ENCODE peak calls at places on chromosomes 11 and 22, in six cellular contexts. O is cardiac fibroblast; W is effector CD4-positive, alpha-beta T cell; S is NCI-H1105 treated with DMSO at 0.1 percent for 48 hours; C is cardiac muscle cell; Y is midbrain. U is an unnamed sample.
A peak's percentile ranks its signal among the peaks of the same experiment; 100 is the strongest.

GRCh38 chr11:130209128-130209932 is 49.7 kb downstream of the ST14 start:
- DNase-seq in O (no peak), W (no peak), S (no peak), C (no peak), Y (no peak), U (no peak)

GRCh38 chr11:75815345-75815983 is 454 bp downstream of the UVRAG start:
- DNase-seq in O (peak; percentile 41), W (peak; percentile 35), S (peak; percentile 40), C (no peak), Y (no peak), U (no peak)

GRCh38 chr22:50051930-50052329 is 6.2 kb downstream of the TTLL8 start:
- DNase-seq in O (no peak), W (no peak), S (no peak), C (no peak), Y (no peak), U (no peak)

GRCh38 chr22:44455151-44455962 is 42.7 kb downstream of the RTL6 start:
- DNase-seq in O (no peak), W (peak; percentile 62), S (no peak), C (no peak), Y (no peak), U (no peak)

GRCh38 chr11:75013051-75013450 is 24.3 kb downstream of the NEU3 start:
- DNase-seq in O (peak; percentile 49), W (no peak), S (no peak), C (no peak), Y (no peak), U (no peak)

GRCh38 chr22:46626911-46627805 is 7.0 kb downstream of the GRAMD4 start:
- DNase-seq in O (no peak), W (no peak), S (peak; percentile 5), C (no peak), Y (no peak), U (no peak)

GRCh38 chr11:48005133-48005532 is 24.8 kb downstream of the PTPRJ start:
- DNase-seq in O (peak; percentile 59), W (peak; percentile 25), S (no peak), C (no peak), Y (no peak), U (no peak)

GRCh38 chr22:24155597-24156145 is 25.6 kb upstream of the SUSD2 start:
- DNase-seq in O (peak; percentile 62), W (peak; percentile 33), S (peak; percentile 36), C (peak; percentile 84), Y (peak; percentile 72), U (no peak)

GRCh38 chr11:91608662-91609061 is 616.0 kb upstream of the FAT3 start:
- DNase-seq in O (no peak), W (no peak), S (peak; percentile 11), C (no peak), Y (no peak), U (no peak)

GRCh38 chr11:5591613-5592012 is 4.8 kb upstream of the TRIM6 start:
- DNase-seq in O (no peak), W (no peak), S (no peak), C (no peak), Y (no peak), U (no peak)

GRCh38 chr22:38834215-38834953 is 9.4 kb downstream of the NPTXR start:
- DNase-seq in O (no peak), W (no peak), S (no peak), C (no peak), Y (no peak), U (no peak)

GRCh38 chr11:95078526-95078925 is 11.1 kb upstream of the ENDOD1 start:
- DNase-seq in O (no peak), W (no peak), S (no peak), C (no peak), Y (no peak), U (no peak)